ENCODE peak calls at places on chromosomes 4 and X, in six cellular contexts. U is fibroblast of lung, I is foreskin fibroblast, N is sigmoid colon, A is stomach, D is heart left ventricle. K is an unnamed sample.

GRCh38 chr4:121243476-121243875 is 79.4 kb upstream of the TNIP3 start:
- DNase-seq in U (peak), I (peak), N (no peak), A (no peak), D (no peak), K (no peak)

GRCh38 chr4:7823416-7823824 is 116.2 kb downstream of the AFAP1 start:
- DNase-seq in U (no peak), I (peak), N (peak), A (peak), D (peak), K (no peak)

GRCh38 chr4:4455199-4455865 is 68.4 kb downstream of the NSG1 start:
- DNase-seq in U (no peak), I (peak), N (no peak), A (no peak), D (no peak), K (no peak)

GRCh38 chrX:98448524-98448923 is 1564.8 kb downstream of the RPA4 start:
- DNase-seq in U (no peak), I (no peak), N (no peak), A (no peak), D (no peak), K (no peak)

GRCh38 chr4:47104986-47105385 is 73.6 kb downstream of the GABRB1 start:
- DNase-seq in U (peak), I (no peak), N (no peak), A (no peak), D (no peak), K (no peak)

GRCh38 chrX:140712413-140713173 is 3.0 kb downstream of the LINC00632 start:
- DNase-seq in U (peak), I (no peak), N (peak), A (peak), D (peak), K (peak)

GRCh38 chr4:74480267-74480666 is 35.3 kb downstream of the AREG start:
- DNase-seq in U (no peak), I (no peak), N (no peak), A (no peak), D (no peak), K (no peak)

GRCh38 chr4:150379454-150379853 is 202.5 kb upstream of the MAB21L2 start:
- DNase-seq in U (peak), I (peak), N (no peak), A (no peak), D (no peak), K (no peak)

GRCh38 chr4:5010984-5011383 is 8.3 kb downstream of the CYTL1 start:
- DNase-seq in U (no peak), I (no peak), N (no peak), A (no peak), D (no peak), K (no peak)

GRCh38 chr4:101724093-101724492 is 66.4 kb upstream of the BANK1 start:
- DNase-seq in U (no peak), I (no peak), N (no peak), A (no peak), D (no peak), K (no peak)

GRCh38 chr4:88689877-88690276 is 7.8 kb downstream of the NAP1L5 start:
- DNase-seq in U (peak), I (no peak), N (no peak), A (no peak), D (no peak), K (no peak)

GRCh38 chrX:2928583-2929434 is at the start of gene ARSD:
- DNase-seq in U (peak), I (peak), N (peak), A (peak), D (peak), K (peak)

GRCh38 chr4:1246901-1247810 is 1.8 kb downstream of the CTBP1 start:
- DNase-seq in U (no peak), I (peak), N (peak), A (no peak), D (peak), K (no peak)

GRCh38 chr4:72564184-72564583 is 4.8 kb downstream of the ADAMTS3 start:
- DNase-seq in U (peak), I (peak), N (no peak), A (no peak), D (no peak), K (no peak)

GRCh38 chrX:72714471-72714916 is 388 bp upstream of the PHKA1 start:
- DNase-seq in U (peak), I (peak), N (peak), A (peak), D (peak), K (peak)

GRCh38 chr4:88751258-88752075 is 53.8 kb upstream of the NAP1L5 start:
- DNase-seq in U (peak), I (no peak), N (no peak), A (no peak), D (no peak), K (no peak)

GRCh38 chrX:13938053-13938765 is 91.5 kb downstream of the GEMIN8 start:
- DNase-seq in U (peak), I (peak), N (no peak), A (peak), D (no peak), K (no peak)

GRCh38 chr4:82268050-82268825 is 105.6 kb downstream of the HNRNPD start:
- DNase-seq in U (peak), I (peak), N (peak), A (peak), D (peak), K (peak)

GRCh38 chrX:153646620-153647373 is at the start of gene DUSP9:
- DNase-seq in U (peak), I (peak), N (peak), A (peak), D (no peak), K (no peak)

GRCh38 chr4:19151684-19152083 is 1100.0 kb upstream of the SLIT2 start:
- DNase-seq in U (no peak), I (no peak), N (no peak), A (no peak), D (no peak), K (no peak)

GRCh38 chr4:113825272-113825671 is 63.7 kb upstream of the CAMK2D start:
- DNase-seq in U (no peak), I (no peak), N (no peak), A (no peak), D (no peak), K (no peak)

GRCh38 chr4:169238445-169238844 is 32.3 kb downstream of the SH3RF1 start:
- DNase-seq in U (peak), I (peak), N (no peak), A (no peak), D (no peak), K (no peak)

DNA sequence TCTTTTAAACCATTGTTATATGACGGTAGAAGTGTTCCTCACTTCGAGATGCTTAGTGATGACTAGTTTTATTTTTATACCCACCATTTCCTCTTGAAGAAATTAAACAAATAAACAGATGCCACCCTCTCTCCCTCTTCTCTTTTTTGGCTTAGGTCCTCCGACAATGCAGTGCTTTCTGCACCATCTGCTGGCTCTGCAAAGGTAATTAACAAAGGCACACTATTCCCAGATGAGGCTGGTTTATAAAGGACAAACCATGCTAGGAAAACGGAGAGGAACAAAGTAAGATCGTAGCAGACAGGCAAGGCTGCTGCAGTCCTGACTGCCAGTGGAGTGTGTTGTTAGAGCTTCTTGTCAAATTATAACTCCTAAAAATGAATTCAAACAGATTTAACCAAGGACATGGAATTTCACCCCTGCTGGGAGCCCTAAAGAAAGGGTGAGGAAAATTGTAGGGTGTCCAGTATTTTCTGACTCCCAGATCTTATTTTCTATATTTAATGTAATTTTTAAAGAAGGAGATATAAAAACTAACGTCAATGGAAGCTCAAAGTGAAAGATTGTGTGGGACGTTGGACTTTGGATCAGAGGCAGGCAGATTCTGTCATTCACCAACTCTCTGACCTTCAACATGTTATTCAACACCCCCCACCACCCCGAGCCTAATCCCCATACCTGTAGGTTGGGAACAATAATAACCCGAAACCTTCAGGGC is 142.1 kb downstream of the CPEB2 start:
- DNase-seq in U (no peak), I (peak), N (no peak), A (no peak), D (no peak), K (no peak)
- TF ChIP-seq CTCF in U (no peak), I (no peak), N (no peak), A (no peak), D (no peak), K (peak)

GRCh38 chrX:102950908-102951866 is 14.1 kb downstream of the RAB40AL start:
- DNase-seq in U (peak), I (peak), N (no peak), A (peak), D (no peak), K (no peak)
- H3K4me3 ChIP-seq in U (peak), I (peak), N (peak), A (peak), D (peak), K (peak)

GRCh38 chr4:54669831-54670230 is 12.1 kb downstream of the KIT start:
- DNase-seq in U (no peak), I (no peak), N (no peak), A (no peak), D (no peak), K (no peak)
- TF ChIP-seq CTCF in U (no peak), I (no peak), N (no peak), A (no peak), D (no peak), K (peak)

GRCh38 chr4:41746440-41747229 is 1.9 kb downstream of the PHOX2B start:
- DNase-seq in U (no peak), I (no peak), N (no peak), A (no peak), D (no peak), K (no peak)
- H3K4me3 ChIP-seq in U (no peak), I (no peak), N (no peak), A (no peak), D (no peak), K (no peak)

DNA sequence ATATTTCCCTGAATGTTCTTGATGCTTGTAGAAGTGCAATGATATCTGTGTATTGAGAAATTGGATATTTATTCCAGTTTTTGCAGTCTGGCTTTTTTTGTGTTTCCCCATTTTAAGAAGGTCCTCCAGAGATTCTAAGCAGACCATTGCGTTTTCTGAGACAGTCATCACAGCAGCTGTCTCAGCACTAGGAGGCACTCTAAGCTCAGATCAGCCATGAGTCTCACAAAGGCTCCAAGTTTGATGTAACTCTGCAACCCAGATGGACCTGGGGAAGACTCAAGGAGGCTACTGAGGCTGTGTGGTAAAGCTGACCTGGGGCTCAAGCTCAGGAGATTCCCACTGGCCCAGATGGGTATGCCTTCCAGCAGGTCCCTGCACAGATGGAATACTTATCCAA is 89.3 kb upstream of the CYLC1 start:
- DNase-seq in U (no peak), I (no peak), N (no peak), A (no peak), D (no peak), K (no peak)
- TF ChIP-seq CTCF in U (no peak), I (no peak), N (no peak), A (no peak), D (no peak), K (no peak)

GRCh38 chr4:122584517-122584916 is 36.3 kb downstream of the IL21 start:
- DNase-seq in U (peak), I (peak), N (no peak), A (no peak), D (no peak), K (peak)

GRCh38 chr4:122577808-122578781 is 42.8 kb downstream of the IL21 start:
- DNase-seq in U (peak), I (peak), N (no peak), A (peak), D (no peak), K (no peak)

GRCh38 chr4:122588453-122589238 is 32.2 kb downstream of the IL21 start:
- DNase-seq in U (peak), I (peak), N (no peak), A (no peak), D (no peak), K (no peak)

GRCh38 chr4:122583906-122584305 is 37.0 kb downstream of the IL21 start:
- DNase-seq in U (no peak), I (peak), N (no peak), A (no peak), D (no peak), K (no peak)
- H3K4me3 ChIP-seq in U (no peak), I (no peak), N (no peak), A (no peak), D (no peak), K (no peak)

DNA sequence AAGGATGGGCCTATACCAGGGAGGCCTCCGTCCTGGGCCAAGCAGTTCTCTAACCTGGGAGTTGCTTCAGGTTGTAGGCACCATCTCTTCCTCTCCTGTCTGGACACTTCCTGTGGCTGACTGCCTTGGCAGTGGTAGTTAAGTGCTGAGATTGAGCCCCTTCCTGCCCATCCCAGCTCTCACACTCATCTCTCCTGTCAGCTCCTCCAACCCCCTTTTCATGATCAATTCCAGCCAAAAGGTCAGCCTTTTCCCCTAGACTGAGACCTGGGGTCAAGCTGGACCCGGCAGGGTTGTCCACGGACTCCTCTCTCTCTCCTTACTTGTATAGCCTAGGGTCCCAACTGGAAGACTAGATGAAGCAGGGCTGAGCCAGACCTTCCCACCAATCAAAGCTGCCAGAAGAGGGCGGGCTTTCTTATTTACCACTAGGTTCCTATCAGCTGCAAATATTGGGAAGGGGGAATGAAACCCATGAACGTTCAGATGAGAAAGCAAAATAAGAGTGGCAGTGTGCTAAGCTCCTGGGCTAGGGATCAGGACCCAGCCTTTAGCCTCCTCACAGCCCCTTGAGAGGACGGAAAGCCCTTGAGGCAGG is 34.5 kb downstream of the KDM5C start:
- DNase-seq in U (no peak), I (no peak), N (no peak), A (no peak), D (no peak), K (no peak)
- TF ChIP-seq CTCF in U (no peak), I (no peak), N (no peak), A (no peak), D (no peak), K (peak)

GRCh38 chr4:145167884-145168283 is 12.5 kb downstream of the OTUD4 start:
- DNase-seq in U (no peak), I (no peak), N (no peak), A (no peak), D (no peak), K (no peak)

GRCh38 chr4:145170209-145170608 is 10.2 kb downstream of the OTUD4 start:
- DNase-seq in U (peak), I (no peak), N (no peak), A (no peak), D (no peak), K (no peak)

GRCh38 chr4:145176641-145177432 is 3.6 kb downstream of the OTUD4 start:
- DNase-seq in U (no peak), I (no peak), N (no peak), A (no peak), D (no peak), K (no peak)

GRCh38 chr4:145168578-145169187 is 11.7 kb downstream of the OTUD4 start:
- DNase-seq in U (no peak), I (no peak), N (no peak), A (no peak), D (no peak), K (no peak)

DNA sequence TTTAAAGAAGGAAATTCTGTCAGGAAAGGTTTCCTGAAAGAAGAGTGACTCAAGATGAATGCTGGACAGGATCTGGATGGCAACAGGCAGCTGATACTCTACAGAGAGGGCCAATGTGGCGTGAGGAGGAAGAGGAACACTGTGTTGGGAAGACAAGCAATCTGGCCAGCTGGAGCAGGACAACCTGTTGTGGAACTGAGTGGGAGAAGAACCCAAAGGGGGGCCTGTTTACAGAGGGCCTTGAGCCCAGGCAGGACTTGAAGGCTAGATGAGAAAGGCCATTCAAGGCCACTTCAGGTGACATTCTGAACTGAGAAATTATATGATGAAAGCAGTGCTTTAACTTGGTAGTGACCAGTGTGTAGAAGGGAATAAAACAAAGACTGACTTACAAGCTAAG is 8.5 kb downstream of the OTUD4 start:
- DNase-seq in U (no peak), I (no peak), N (no peak), A (no peak), D (no peak), K (no peak)
- H3K4me3 ChIP-seq in U (no peak), I (no peak), N (no peak), A (no peak), D (no peak), K (no peak)

GRCh38 chr4:159106636-159107035 is 3.8 kb downstream of the RAPGEF2 start:
- DNase-seq in U (peak), I (no peak), N (no peak), A (no peak), D (no peak), K (peak)

GRCh38 chr4:159105761-159106243 is 2.9 kb downstream of the RAPGEF2 start:
- DNase-seq in U (peak), I (peak), N (no peak), A (no peak), D (no peak), K (peak)

GRCh38 chr4:159102623-159103405 is at the start of gene RAPGEF2:
- DNase-seq in U (peak), I (peak), N (peak), A (peak), D (peak), K (peak)

GRCh38 chr4:159103406-159104131 is 690 bp downstream of the RAPGEF2 start:
- DNase-seq in U (peak), I (peak), N (peak), A (peak), D (peak), K (no peak)

DNA sequence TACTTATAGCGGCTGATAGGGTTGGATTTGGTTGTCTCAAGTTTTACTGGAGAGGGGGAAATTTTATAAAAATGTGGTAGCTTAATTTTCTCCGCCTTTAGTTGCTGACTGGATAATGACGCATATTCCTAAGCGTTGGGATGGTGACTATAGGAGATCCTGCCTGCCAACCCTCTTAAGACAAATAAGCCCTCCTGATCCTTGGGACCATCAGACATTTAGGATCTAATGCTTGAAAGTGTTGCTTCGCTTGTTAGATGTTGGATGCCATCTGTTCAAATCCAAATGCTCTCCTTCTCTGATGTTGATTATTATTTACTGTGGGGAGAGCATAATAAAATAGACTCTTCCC is 2.2 kb downstream of the RAPGEF2 start:
- DNase-seq in U (peak), I (peak), N (no peak), A (no peak), D (no peak), K (peak)
- TF ChIP-seq CTCF in U (no peak), I (no peak), N (no peak), A (no peak), D (no peak), K (no peak)

GRCh38 chrX:46912098-46912672 is at the start of gene JADE3:
- DNase-seq in U (peak), I (peak), N (peak), A (peak), D (peak), K (peak)
- H3K4me3 ChIP-seq in U (peak), I (peak), N (peak), A (peak), D (peak), K (peak)